ENCODE peak calls at places on chromosome X, in five cellular contexts. Y is mesendoderm, M is body of pancreas, Q is hepatocyte, O is neural progenitor cell. J is an unnamed sample. For H3K27me3, the result is how much of the 10 kb centered on the place peaks cover.

GRCh38 chrX:123807825-123808416 is 51.9 kb upstream of the XIAP start:
- DNase-seq in O (no peak), M (no peak), Q (no peak), Y (no peak), J (no peak)

GRCh38 chrX:22950278-22951266 is 49.2 kb upstream of the DDX53 start:
- DNase-seq in Q (peak), M (peak), Y (no peak), O (no peak), J (no peak)

GRCh38 chrX:71859637-71860036 is 51.0 kb upstream of the NHSL2 start:
- DNase-seq in Q (peak), Y (peak), M (peak), O (peak), J (no peak)

GRCh38 chrX:78024349-78025108 is 55.1 kb upstream of the PGAM4 start:
- DNase-seq in Y (peak), O (peak), Q (peak), M (peak), J (no peak)

GRCh38 chrX:53631156-53631555 is 55.4 kb downstream of the HUWE1 start:
- DNase-seq in O (no peak), Y (peak), Q (no peak), M (no peak), J (no peak)

GRCh38 chrX:115709039-115709438 is 148.1 kb downstream of the PLS3 start:
- DNase-seq in O (no peak), M (no peak), Y (no peak), Q (no peak), J (no peak)

GRCh38 chrX:22135994-22136684 is 104.0 kb downstream of the PHEX start:
- DNase-seq in Y (peak), M (peak), O (peak), Q (peak), J (no peak)

GRCh38 chrX:1657367-1658082 is 42.7 kb downstream of the ASMT start:
- DNase-seq in Y (no peak), Q (no peak), M (peak), O (peak), J (no peak)

GRCh38 chrX:41481264-41482109 is 34.3 kb downstream of the NYX start:
- DNase-seq in M (no peak), Y (peak), O (peak), Q (no peak), J (no peak)

GRCh38 chrX:37767438-37767837 is 12.4 kb upstream of the CYBB start:
- DNase-seq in Y (no peak), M (no peak), O (no peak), Q (no peak), J (no peak)

GRCh38 chrX:1918780-1919179 is 303.9 kb downstream of the ASMT start:
- DNase-seq in M (no peak), O (no peak), Q (no peak), Y (no peak), J (no peak)

GRCh38 chrX:11119295-11119943 is 8.3 kb downstream of the HCCS start:
- DNase-seq in Q (no peak), M (no peak), Y (no peak), O (no peak), J (no peak)

GRCh38 chrX:45879512-45879911 is 665.7 kb downstream of the ZNF674 start:
- DNase-seq in Y (no peak), O (no peak), Q (no peak), M (no peak), J (no peak)

GRCh38 chrX:26664919-26665318 is 448.9 kb downstream of the MAGEB5 start:
- DNase-seq in M (no peak), Q (no peak), Y (no peak), O (no peak), J (no peak)

GRCh38 chrX:41956027-41956426 is 32.7 kb upstream of the CASK start:
- DNase-seq in O (no peak), M (no peak), Q (no peak), Y (peak), J (no peak)

GRCh38 chrX:10557166-10557565 is 63.2 kb downstream of the MID1 start:
- DNase-seq in M (no peak), Y (no peak), Q (no peak), O (no peak), J (no peak)

GRCh38 chrX:23332101-23332887 is 2.4 kb upstream of the PTCHD1 start:
- DNase-seq in O (peak), Q (peak), Y (no peak), M (no peak), J (no peak)

GRCh38 chrX:137565921-137566745 is at the start of gene ZIC3:
- DNase-seq in O (peak), Y (peak), M (peak), Q (peak), J (no peak)

GRCh38 chrX:155028749-155029360 is 2.2 kb downstream of the FUNDC2 start:
- DNase-seq in O (no peak), Q (peak), M (peak), Y (peak), J (no peak)

GRCh38 chrX:155026420-155026726 is 271 bp upstream of the FUNDC2 start:
- DNase-seq in Y (no peak), M (no peak), O (no peak), Q (no peak), J (no peak)

GRCh38 chrX:155027509-155028066 is 944 bp downstream of the FUNDC2 start:
- DNase-seq in O (no peak), Q (peak), M (peak), Y (peak), J (peak)

GRCh38 chrX:155026727-155027508 is at the start of gene FUNDC2:
- DNase-seq in M (peak), Q (peak), Y (peak), O (peak), J (peak)

GRCh38 chrX:155028192-155028591 is 1.5 kb downstream of the FUNDC2 start:
- DNase-seq in M (no peak), Y (peak), Q (no peak), O (peak), J (no peak)
- H3K4me3 ChIP-seq in M (no peak), Y (no peak), Q (peak), O (peak), J (no peak)

DNA sequence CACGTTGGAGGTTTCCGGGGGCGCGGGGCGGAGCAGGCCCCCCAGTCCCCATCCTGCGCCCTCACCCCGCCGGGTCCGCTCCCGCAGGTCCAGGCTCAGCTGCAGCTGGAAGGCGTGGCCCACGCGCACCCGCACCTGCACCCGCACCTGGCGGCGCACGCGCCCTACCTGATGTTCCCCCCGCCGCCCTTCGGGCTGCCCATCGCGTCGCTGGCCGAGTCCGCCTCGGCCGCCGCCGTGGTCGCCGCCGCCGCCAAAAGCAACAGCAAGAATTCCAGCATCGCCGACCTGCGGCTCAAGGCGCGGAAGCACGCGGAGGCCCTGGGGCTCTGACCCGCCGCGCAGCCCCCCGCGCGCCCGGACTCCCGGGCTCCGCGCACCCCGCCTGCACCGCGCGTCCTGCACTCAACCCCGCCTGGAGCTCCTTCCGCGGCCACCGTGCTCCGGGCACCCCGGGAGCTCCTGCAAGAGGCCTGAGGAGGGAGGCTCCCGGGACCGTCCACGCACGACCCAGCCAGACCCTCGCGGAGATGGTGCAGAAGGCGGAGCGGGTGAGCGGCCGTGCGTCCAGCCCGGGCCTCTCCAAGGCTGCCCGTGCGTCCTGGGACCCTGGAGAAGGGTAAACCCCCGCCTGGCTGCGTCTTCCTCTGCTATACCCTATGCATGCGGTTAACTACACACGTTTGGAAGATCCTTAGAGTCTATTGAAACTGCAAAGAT is 13.9 kb downstream of the SHOX start:
- DNase-seq in M (no peak), Q (no peak), Y (no peak), O (peak), J (no peak)
- H3K27me3 ChIP-seq in M (under half), Q (half or more), Y (half or more), O (half or more), J (under half)

GRCh38 chrX:141405486-141405877 is 163.2 kb upstream of the SPANXC start:
- DNase-seq in Q (no peak), M (no peak), O (no peak), Y (no peak), J (no peak)
- H3K27ac ChIP-seq in Q (peak), M (no peak), O (no peak), Y (no peak), J (no peak)

GRCh38 chrX:106484233-106484632 is 127.5 kb upstream of the RADX start:
- DNase-seq in M (no peak), Q (no peak), Y (no peak), O (no peak), J (no peak)
- H3K4me3 ChIP-seq in M (no peak), Q (no peak), Y (no peak), O (no peak), J (no peak)

DNA sequence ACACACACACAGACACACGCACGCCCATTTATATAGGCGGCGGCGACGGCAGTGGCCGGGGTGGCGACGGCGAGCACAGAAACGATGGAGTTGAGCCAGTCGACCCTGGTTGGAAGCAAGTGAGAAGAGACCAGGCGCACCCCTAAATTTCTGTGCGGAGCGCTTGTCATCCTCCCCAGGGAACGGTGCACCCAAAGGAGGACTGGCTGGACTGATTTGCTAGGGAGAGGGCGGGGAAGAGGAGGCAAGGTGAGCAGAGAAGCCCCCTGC is 296 bp downstream of the NHS start:
- DNase-seq in M (no peak), O (no peak), Q (no peak), Y (no peak), J (peak)
- H3K27me3 ChIP-seq in M (under half), O (under half), Q (under half), Y (under half), J (under half)

GRCh38 chrX:107673401-107673800 is 45.1 kb downstream of the PRPS1 start:
- DNase-seq in Q (no peak), O (no peak), M (no peak), Y (no peak), J (no peak)
- H3K27ac ChIP-seq in Q (peak), O (no peak), M (peak), Y (no peak), J (peak)

GRCh38 chrX:68837119-68837518 is 8.3 kb downstream of the EFNB1 start:
- DNase-seq in Q (no peak), O (no peak), Y (no peak), M (no peak), J (no peak)
- H3K4me3 ChIP-seq in Q (no peak), O (no peak), Y (no peak), M (no peak), J (no peak)